ENCODE peak calls at places on chromosomes 13 and 19, in eight cellular contexts. N, Z, U, B, Y, A, M and F are unnamed samples.

GRCh38 chr13:110719036-110719710 is 5.7 kb downstream of the ING1 start:
- DNase-seq in Y (no peak), M (no peak), N (no peak), A (no peak), U (no peak), B (peak; percentile 75), Z (no peak), F (no peak)

GRCh38 chr19:12064266-12065099 is at the start of gene ZNF844:
- DNase-seq in N (peak; percentile 98), Z (peak; percentile 96), B (peak; percentile 99), M (no peak), A (peak; percentile 77), Y (peak; percentile 96), U (peak; percentile 78), F (peak; percentile 80)

GRCh38 chr19:19040417-19040816 is 7.0 kb downstream of the ARMC6 start:
- DNase-seq in Z (no peak), M (no peak), Y (peak; percentile 69), U (no peak), N (no peak), B (no peak), A (no peak), F (no peak)

GRCh38 chr19:2149980-2150793 is 1.2 kb downstream of the AP3D1 start:
- DNase-seq in B (no peak), M (peak; percentile 57), N (no peak), A (no peak), Z (no peak), U (peak; percentile 29), Y (no peak), F (no peak)

GRCh38 chr19:49688531-49689132 is 762 bp upstream of the ADM5 start:
- DNase-seq in Y (no peak), M (no peak), N (no peak), A (no peak), Z (no peak), U (no peak), B (no peak), F (no peak)

GRCh38 chr13:45799451-45799850 is 52.1 kb downstream of the SIAH3 start:
- DNase-seq in M (no peak), B (no peak), N (no peak), Y (no peak), Z (peak; percentile 53), A (no peak), U (no peak), F (peak; percentile 84)

GRCh38 chr19:10339380-10339960 is at the start of gene ICAM3:
- DNase-seq in Y (no peak), M (peak; percentile 71), N (no peak), B (no peak), Z (no peak), A (peak; percentile 64), U (peak; percentile 100), F (no peak)

GRCh38 chr13:46097015-46097414 is 7.8 kb downstream of the CPB2 start:
- DNase-seq in B (no peak), A (no peak), Y (no peak), U (no peak), N (no peak), Z (no peak), M (no peak), F (no peak)

GRCh38 chr13:45205124-45205523 is 4.3 kb upstream of the KCTD4 start:
- DNase-seq in Y (no peak), B (no peak), A (peak; percentile 28), U (no peak), M (peak; percentile 54), N (no peak), Z (no peak), F (peak; percentile 35)

GRCh38 chr13:32432856-32433255 is 4.9 kb upstream of the N4BP2L1 start:
- DNase-seq in Z (no peak), Y (no peak), U (no peak), N (no peak), B (no peak), M (peak; percentile 12), A (no peak), F (no peak)

GRCh38 chr19:3983936-3984583 is 1.2 kb downstream of the EEF2 start:
- DNase-seq in U (peak; percentile 56), B (peak; percentile 85), Z (no peak), M (peak; percentile 47), N (peak; percentile 61), Y (peak; percentile 57), A (no peak), F (no peak)

GRCh38 chr19:1266116-1266817 is 2.9 kb upstream of the CIRBP start:
- DNase-seq in B (peak; percentile 97), N (peak; percentile 91), A (peak; percentile 51), Z (peak; percentile 91), Y (peak; percentile 96), M (peak; percentile 81), U (peak; percentile 82), F (peak; percentile 87)